ENCODE peak calls at places on chromosomes 2 and 18, in five cellular contexts. J, S, I, R and H are unnamed samples.

GRCh38 chr18:8610442-8610801 is 1.2 kb downstream of the RAB12 start:
- DNase-seq in R (no peak), J (no peak), I (no peak), S (no peak), H (no peak)

GRCh38 chr18:8389391-8390340 is 219.6 kb upstream of the RAB12 start:
- DNase-seq in S (peak), I (no peak), J (no peak), R (peak), H (peak)

GRCh38 chr2:121387591-121388325 is 102.8 kb upstream of the TFCP2L1 start:
- DNase-seq in J (no peak), S (no peak), R (no peak), I (no peak), H (no peak)

GRCh38 chr2:3183766-3184165 is 193.9 kb downstream of the EIPR1 start:
- DNase-seq in J (no peak), R (no peak), I (no peak), S (no peak), H (no peak)

GRCh38 chr18:44725300-44726096 is 44.8 kb downstream of the SETBP1 start:
- DNase-seq in I (peak), J (peak), S (no peak), R (no peak), H (no peak)

GRCh38 chr2:173964565-173965371 is 405 bp downstream of the SP3 start:
- DNase-seq in I (peak), J (peak), R (no peak), S (peak), H (no peak)

GRCh38 chr2:66030553-66030952 is 404.4 kb upstream of the MEIS1 start:
- DNase-seq in S (no peak), R (no peak), I (no peak), J (no peak), H (no peak)

GRCh38 chr18:57819671-57820460 is 16.8 kb upstream of the ATP8B1 start:
- DNase-seq in S (peak), R (peak), J (no peak), I (no peak), H (peak)

GRCh38 chr2:24048662-24049484 is 668 bp upstream of the FKBP1B start:
- DNase-seq in S (no peak), J (no peak), R (no peak), I (no peak), H (no peak)

GRCh38 chr2:239236808-239237205 is 164.0 kb downstream of the HDAC4 start:
- DNase-seq in J (no peak), I (no peak), S (no peak), R (no peak), H (no peak)

GRCh38 chr2:158965731-158966130 is 2.7 kb upstream of the TANC1 start:
- DNase-seq in J (no peak), S (no peak), R (no peak), I (no peak), H (no peak)

GRCh38 chr2:36356199-36356989 is 816 bp downstream of the CRIM1 start:
- DNase-seq in I (no peak), S (no peak), R (no peak), J (no peak), H (no peak)

GRCh38 chr2:71592181-71592711 is 138.9 kb downstream of the DYSF start:
- DNase-seq in J (no peak), R (no peak), I (no peak), S (no peak), H (no peak)

GRCh38 chr2:15435474-15435873 is 125.7 kb downstream of the NBAS start:
- DNase-seq in S (no peak), R (no peak), I (no peak), J (no peak), H (no peak)

GRCh38 chr2:240394549-240394948 is 40.9 kb upstream of the GPC1 start:
- DNase-seq in R (no peak), I (no peak), J (no peak), S (no peak), H (no peak)

GRCh38 chr2:116517936-116518335 is 1296.6 kb upstream of the DDX18 start:
- DNase-seq in I (no peak), S (no peak), J (no peak), R (no peak), H (no peak)

GRCh38 chr2:98861601-98862000 is 74.4 kb downstream of the CRACDL start:
- DNase-seq in R (no peak), I (no peak), J (no peak), S (no peak), H (no peak)